ENCODE peak calls at places on chromosomes 2 and 18, in five cellular contexts. Y is psoas muscle; C is PC-9; U is naive thymus-derived CD4-positive, alpha-beta T cell; F is Panc1. K is an unnamed sample. For H3K9me3, the result is how much of the 10 kb centered on the place peaks cover.

GRCh38 chr2:40957508-40957907 is 505.6 kb upstream of the SLC8A1 start:
- DNase-seq in U (no peak), F (no peak), C (no peak), Y (no peak), K (no peak)

GRCh38 chr2:28406276-28407096 is 13.8 kb downstream of the FOSL2 start:
- DNase-seq in F (no peak), Y (peak), C (no peak), U (no peak), K (peak)

GRCh38 chr2:168401048-168401556 is 55.0 kb upstream of the CERS6 start:
- DNase-seq in U (no peak), C (no peak), F (no peak), Y (no peak), K (no peak)

GRCh38 chr18:62938451-62938850 is 223.1 kb downstream of the PHLPP1 start:
- DNase-seq in Y (no peak), C (no peak), U (no peak), F (no peak), K (no peak)

GRCh38 chr2:157229572-157229971 is 27.9 kb upstream of the GALNT5 start:
- DNase-seq in Y (no peak), C (no peak), F (no peak), U (no peak), K (no peak)

GRCh38 chr2:98709530-98709929 is 21.4 kb downstream of the MGAT4A start:
- DNase-seq in U (no peak), Y (no peak), C (no peak), F (no peak), K (no peak)

GRCh38 chr2:20666364-20667150 is at the start of gene GDF7:
- DNase-seq in Y (peak), F (no peak), C (no peak), U (peak), K (no peak)

GRCh38 chr2:202147775-202148174 is 74.7 kb downstream of the KIAA2012 start:
- DNase-seq in F (no peak), U (no peak), C (no peak), Y (no peak), K (no peak)

GRCh38 chr2:143375376-143375880 is 246.2 kb downstream of the ARHGAP15 start:
- DNase-seq in U (no peak), F (no peak), C (no peak), Y (no peak), K (no peak)

GRCh38 chr18:59957957-59958356 is 58.2 kb downstream of the PMAIP1 start:
- DNase-seq in Y (no peak), F (no peak), C (peak), U (no peak), K (no peak)

GRCh38 chr2:237059155-237059875 is 26.4 kb upstream of the COPS8 start:
- DNase-seq in Y (no peak), U (no peak), C (no peak), F (no peak), K (no peak)

GRCh38 chr2:48624696-48625095 is 7.0 kb downstream of the GTF2A1L start:
- DNase-seq in C (no peak), U (no peak), Y (no peak), F (no peak), K (no peak)

GRCh38 chr18:189254-189653 is 30.9 kb downstream of the USP14 start:
- DNase-seq in U (no peak), C (no peak), F (no peak), Y (no peak), K (no peak)

GRCh38 chr2:44902767-44903166 is 38.7 kb upstream of the SIX3 start:
- DNase-seq in C (no peak), U (no peak), Y (no peak), F (no peak), K (no peak)

GRCh38 chr2:222451270-222451674 is 26.9 kb downstream of the SGPP2 start:
- DNase-seq in U (no peak), C (no peak), F (no peak), Y (no peak), K (no peak)

GRCh38 chr2:14137643-14138042 is 494.9 kb upstream of the LRATD1 start:
- DNase-seq in C (no peak), Y (no peak), F (no peak), U (no peak), K (no peak)

GRCh38 chr2:30639836-30640235 is 167.4 kb downstream of the CAPN13 start:
- DNase-seq in C (peak), U (no peak), Y (no peak), F (no peak), K (no peak)

GRCh38 chr2:179925713-179926112 is 64.3 kb upstream of the ZNF385B start:
- DNase-seq in U (no peak), F (no peak), C (no peak), Y (no peak), K (no peak)

GRCh38 chr2:217714268-217714643 is 288.5 kb downstream of the TNS1 start:
- DNase-seq in C (no peak), Y (peak), F (no peak), U (no peak), K (no peak)

GRCh38 chr2:24048662-24049484 is 668 bp upstream of the FKBP1B start:
- DNase-seq in F (no peak), Y (no peak), U (no peak), C (no peak), K (no peak)

GRCh38 chr2:239313251-239313650 is 87.6 kb downstream of the HDAC4 start:
- DNase-seq in C (no peak), F (no peak), U (no peak), Y (no peak), K (no peak)

DNA sequence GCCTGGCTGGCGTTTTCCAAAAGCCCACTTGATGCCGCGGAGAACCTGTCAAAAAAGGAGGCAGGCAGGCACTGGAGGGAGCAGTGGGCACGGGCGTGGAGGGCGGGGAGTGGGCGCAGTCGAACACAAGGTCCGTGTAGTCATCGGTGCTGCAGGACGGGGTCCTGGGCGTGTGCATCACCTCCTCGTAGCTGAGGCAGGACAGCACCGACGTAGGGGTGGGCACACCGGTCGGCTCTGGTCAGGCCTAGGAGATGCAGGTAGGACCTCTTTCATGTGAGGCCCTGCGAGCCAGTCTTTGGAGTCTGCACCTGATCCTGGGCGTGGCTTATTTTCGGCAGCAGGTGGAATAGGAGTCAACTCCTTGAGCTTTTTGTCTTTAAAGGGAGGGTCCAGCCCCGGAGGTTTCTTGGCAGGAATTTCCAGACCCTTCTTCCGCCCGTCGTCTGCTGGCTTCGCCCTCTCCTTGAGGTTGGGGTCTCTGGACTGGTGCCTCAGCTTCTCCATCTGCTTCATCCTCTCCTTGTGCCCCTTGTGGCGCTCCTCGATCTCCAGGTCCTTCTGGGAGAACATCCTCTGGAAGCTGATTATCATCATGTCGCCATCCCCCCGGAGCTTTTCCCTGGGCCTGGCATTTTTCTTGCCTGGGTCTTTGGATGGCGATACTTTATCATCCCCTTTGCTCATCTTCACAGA is 892.5 kb upstream of the LRRTM1 start:
- DNase-seq in U (no peak), C (no peak), Y (no peak), F (no peak), K (no peak)
- H3K9me3 ChIP-seq in U (under half), C (under half), Y (under half), F (under half), K (under half)

GRCh38 chr18:79448621-79449020 is 52.9 kb downstream of the NFATC1 start:
- DNase-seq in F (no peak), C (no peak), Y (no peak), U (no peak), K (no peak)

GRCh38 chr18:79445740-79446566 is 50.2 kb downstream of the NFATC1 start:
- DNase-seq in U (no peak), F (no peak), Y (no peak), C (no peak), K (no peak)

GRCh38 chr18:79445221-79445620 is 49.5 kb downstream of the NFATC1 start:
- DNase-seq in Y (no peak), U (no peak), C (no peak), F (no peak), K (no peak)

GRCh38 chr18:79447703-79448367 is 52.1 kb downstream of the NFATC1 start:
- DNase-seq in C (no peak), U (no peak), F (no peak), Y (no peak), K (no peak)

GRCh38 chr18:79446931-79447330 is 51.2 kb downstream of the NFATC1 start:
- DNase-seq in Y (no peak), F (no peak), U (no peak), C (no peak), K (no peak)
- H3K9me3 ChIP-seq in Y (under half), F (under half), U (under half), C (under half), K (under half)

GRCh38 chr2:119794237-119794636 is 34.5 kb downstream of the PTPN4 start:
- DNase-seq in F (no peak), C (no peak), U (no peak), Y (no peak), K (no peak)
- H3K9me3 ChIP-seq in F (under half), C (under half), U (under half), Y (under half), K (under half)

GRCh38 chr2:78056976-78057375 is 534.8 kb upstream of the LRRTM4 start:
- DNase-seq in C (no peak), F (no peak), U (no peak), Y (no peak), K (no peak)
- H3K9me3 ChIP-seq in C (under half), F (under half), U (under half), Y (under half), K (under half)

GRCh38 chr2:197209742-197210408 is 100.7 kb downstream of the ANKRD44 start:
- DNase-seq in F (no peak), U (peak), Y (no peak), C (peak), K (no peak)
- H3K9me3 ChIP-seq in F (under half), U (under half), Y (under half), C (under half), K (under half)

DNA sequence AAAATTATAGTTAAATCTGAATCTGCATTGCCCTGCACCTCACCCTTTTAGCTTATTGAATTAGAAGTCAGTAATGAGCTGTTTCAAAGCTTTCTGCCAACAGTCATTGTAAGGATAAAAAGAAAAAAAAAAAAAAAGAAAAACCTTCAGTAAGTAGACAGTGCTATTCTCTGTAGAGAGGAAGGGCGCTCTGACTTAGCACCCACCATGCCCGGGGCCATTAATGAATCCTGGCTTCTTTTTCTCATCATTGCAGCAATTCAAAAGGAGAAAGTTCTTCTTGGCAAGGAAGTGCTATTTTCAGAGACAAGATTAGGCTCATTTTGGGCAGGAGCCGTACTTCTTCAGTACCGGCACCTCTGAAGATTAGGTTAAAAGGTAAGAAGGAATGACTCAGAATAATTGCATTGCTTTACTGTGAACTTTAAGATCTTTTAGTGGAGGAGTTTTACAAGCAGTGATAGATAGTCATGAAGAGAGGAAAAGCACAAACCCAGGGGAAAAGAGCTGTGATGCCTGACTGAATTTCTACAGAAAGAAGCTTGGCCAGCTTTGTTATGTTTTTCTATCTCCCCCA is 2041.2 kb upstream of the PIK3C3 start:
- DNase-seq in C (no peak), Y (no peak), U (no peak), F (no peak), K (no peak)
- H3K9me3 ChIP-seq in C (under half), Y (under half), U (under half), F (under half), K (under half)

GRCh38 chr2:4190548-4190947 is 487.2 kb downstream of the DCDC2C start:
- DNase-seq in U (no peak), C (no peak), Y (no peak), F (no peak), K (no peak)
- H3K9me3 ChIP-seq in U (under half), C (under half), Y (under half), F (under half), K (under half)

K was measured in T-helper 17 cell.